ENCODE peak calls at places on chromosomes 2 and 18, in five cellular contexts. S, B, Y, K and F are unnamed samples.

GRCh38 chr2:25740810-25741381 is 67.5 kb upstream of the DTNB start:
- DNase-seq in S (no peak), B (no peak), Y (no peak), K (no peak), F (peak; percentile 40)

GRCh38 chr2:116719841-116720240 is 1094.7 kb upstream of the DDX18 start:
- DNase-seq in S (no peak), B (no peak), Y (no peak), K (no peak), F (peak; percentile 90)

GRCh38 chr18:76505611-76506010 is 10.6 kb upstream of the ZNF516 start:
- DNase-seq in S (no peak), B (no peak), Y (no peak), K (no peak), F (no peak)

GRCh38 chr2:124647245-124647644 is 622.2 kb downstream of the CNTNAP5 start:
- DNase-seq in S (no peak), B (no peak), Y (no peak), K (no peak), F (no peak)

GRCh38 chr2:26179446-26179907 is 6.6 kb downstream of the GAREM2 start:
- DNase-seq in S (no peak), B (no peak), Y (no peak), K (no peak), F (no peak)

GRCh38 chr2:28649481-28650260 is 102.0 kb upstream of the PPP1CB start:
- DNase-seq in S (no peak), B (no peak), Y (no peak), K (no peak), F (peak; percentile 78)

GRCh38 chr2:159077869-159078268 is 109.4 kb downstream of the TANC1 start:
- DNase-seq in S (no peak), B (no peak), Y (no peak), K (no peak), F (no peak)

GRCh38 chr2:29578084-29578598 is 343.2 kb downstream of the ALK start:
- DNase-seq in S (no peak), B (no peak), Y (no peak), K (no peak), F (no peak)

GRCh38 chr2:30705711-30706533 is 101.3 kb downstream of the CAPN13 start:
- DNase-seq in S (no peak), B (no peak), Y (no peak), K (no peak), F (no peak)

DNA sequence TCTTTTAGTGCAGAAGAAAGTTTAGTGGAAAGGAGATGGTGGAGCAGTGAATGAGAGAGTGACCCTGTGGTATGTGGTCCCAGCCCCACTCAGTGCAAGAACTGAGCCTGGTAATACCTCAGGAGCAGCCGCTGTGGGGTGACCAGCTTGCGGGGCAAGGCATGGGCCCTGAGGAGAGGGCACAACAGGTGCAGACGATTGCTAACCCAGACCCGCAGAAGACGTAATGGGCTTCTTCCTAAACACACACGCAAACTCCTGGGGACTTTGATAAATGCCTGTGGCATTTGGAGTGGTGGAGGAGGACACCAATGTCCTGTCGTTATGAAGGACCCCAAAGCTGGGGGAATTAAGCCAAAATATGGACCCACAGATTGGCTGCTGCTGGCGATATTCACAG is 78.7 kb downstream of the GFPT1 start:
- DNase-seq in S (no peak), B (no peak), Y (no peak), K (no peak), F (no peak)
- H3K4me3 ChIP-seq in S (no peak overlapping the region), B (no peak overlapping the region), Y (no peak overlapping the region), K (no peak overlapping the region), F (no peak overlapping the region)

GRCh38 chr18:48828713-48829442 is 121.9 kb downstream of the SMAD7 start:
- DNase-seq in S (no peak), B (no peak), Y (peak; percentile 19), K (no peak), F (no peak)
- TF ChIP-seq CTCF in S (no peak), B (no peak), Y (no peak), K (no peak), F (no peak)

DNA sequence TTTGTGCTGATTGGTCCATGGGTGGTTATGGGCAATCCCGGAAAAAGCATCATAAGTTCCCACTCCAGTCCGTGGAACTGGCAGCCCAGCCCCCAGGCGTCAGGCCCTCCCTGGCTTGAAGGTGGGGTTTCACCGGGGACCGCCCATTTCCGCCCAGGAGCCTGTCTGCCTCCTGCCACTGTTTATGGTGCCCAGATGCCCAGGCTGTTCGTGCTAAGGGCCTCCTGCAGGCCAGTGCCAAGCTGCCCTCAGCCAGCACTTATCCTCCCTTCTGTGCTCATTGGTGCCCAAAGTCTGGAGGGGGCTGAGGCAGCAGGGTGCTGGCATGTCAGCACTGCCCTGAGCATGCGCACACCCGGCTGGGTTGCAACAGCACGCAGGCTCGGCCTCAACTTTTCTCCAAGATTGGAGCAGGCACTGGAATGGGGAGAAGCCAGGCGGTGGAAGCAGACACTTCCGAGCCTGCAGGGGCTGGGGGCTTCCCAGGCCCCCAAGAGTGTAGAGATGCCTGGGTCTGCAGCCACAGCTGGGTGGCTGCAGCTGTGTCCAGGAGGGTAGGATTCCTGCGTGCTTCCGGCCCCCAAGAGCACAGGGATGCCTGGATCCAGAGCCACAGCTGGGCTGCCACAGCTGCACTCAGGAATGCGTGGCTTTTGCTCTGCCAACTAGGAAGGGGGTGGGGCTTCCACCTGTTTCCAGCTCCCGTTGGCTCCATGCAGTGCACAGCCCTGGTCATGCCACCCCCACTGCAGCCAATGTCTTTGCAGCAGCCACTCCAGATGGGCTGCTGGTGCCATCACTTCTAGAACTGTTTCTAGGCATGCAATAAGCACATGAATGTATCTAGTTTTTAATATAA is 74.0 kb downstream of the AGPS start:
- DNase-seq in S (no peak), B (no peak), Y (no peak), K (no peak), F (no peak)
- H3K4me3 ChIP-seq in S (no peak overlapping the region), B (no peak overlapping the region), Y (no peak overlapping the region), K (no peak overlapping the region), F (no peak overlapping the region)

GRCh38 chr2:217228732-217229131 is 368.9 kb upstream of the TNP1 start:
- DNase-seq in S (no peak), B (no peak), Y (no peak), K (no peak), F (no peak)

GRCh38 chr2:217231212-217231611 is 371.3 kb upstream of the TNP1 start:
- DNase-seq in S (no peak), B (no peak), Y (no peak), K (no peak), F (no peak)

GRCh38 chr2:217231724-217232123 is 371.9 kb upstream of the TNP1 start:
- DNase-seq in S (no peak), B (no peak), Y (peak; percentile 26), K (no peak), F (no peak)

GRCh38 chr2:217225596-217225995 is 365.7 kb upstream of the TNP1 start:
- DNase-seq in S (no peak), B (no peak), Y (no peak), K (no peak), F (no peak)

GRCh38 chr2:217227794-217228193 is 367.9 kb upstream of the TNP1 start:
- DNase-seq in S (no peak), B (no peak), Y (no peak), K (no peak), F (no peak)
- TF ChIP-seq CTCF in S (no peak), B (no peak), Y (no peak), K (no peak), F (no peak)

GRCh38 chr2:237701033-237701858 is 73.9 kb downstream of the LRRFIP1 start:
- DNase-seq in S (no peak), B (no peak), Y (no peak), K (no peak), F (no peak)

GRCh38 chr2:237700583-237701032 is 73.2 kb downstream of the LRRFIP1 start:
- DNase-seq in S (no peak), B (no peak), Y (no peak), K (peak; percentile 84), F (peak; percentile 49)

GRCh38 chr2:237701859-237702370 is 74.5 kb downstream of the LRRFIP1 start:
- DNase-seq in S (no peak), B (no peak), Y (no peak), K (no peak), F (no peak)

GRCh38 chr2:237704476-237705224 is 77.3 kb downstream of the LRRFIP1 start:
- DNase-seq in S (no peak), B (no peak), Y (no peak), K (no peak), F (peak; percentile 70)

DNA sequence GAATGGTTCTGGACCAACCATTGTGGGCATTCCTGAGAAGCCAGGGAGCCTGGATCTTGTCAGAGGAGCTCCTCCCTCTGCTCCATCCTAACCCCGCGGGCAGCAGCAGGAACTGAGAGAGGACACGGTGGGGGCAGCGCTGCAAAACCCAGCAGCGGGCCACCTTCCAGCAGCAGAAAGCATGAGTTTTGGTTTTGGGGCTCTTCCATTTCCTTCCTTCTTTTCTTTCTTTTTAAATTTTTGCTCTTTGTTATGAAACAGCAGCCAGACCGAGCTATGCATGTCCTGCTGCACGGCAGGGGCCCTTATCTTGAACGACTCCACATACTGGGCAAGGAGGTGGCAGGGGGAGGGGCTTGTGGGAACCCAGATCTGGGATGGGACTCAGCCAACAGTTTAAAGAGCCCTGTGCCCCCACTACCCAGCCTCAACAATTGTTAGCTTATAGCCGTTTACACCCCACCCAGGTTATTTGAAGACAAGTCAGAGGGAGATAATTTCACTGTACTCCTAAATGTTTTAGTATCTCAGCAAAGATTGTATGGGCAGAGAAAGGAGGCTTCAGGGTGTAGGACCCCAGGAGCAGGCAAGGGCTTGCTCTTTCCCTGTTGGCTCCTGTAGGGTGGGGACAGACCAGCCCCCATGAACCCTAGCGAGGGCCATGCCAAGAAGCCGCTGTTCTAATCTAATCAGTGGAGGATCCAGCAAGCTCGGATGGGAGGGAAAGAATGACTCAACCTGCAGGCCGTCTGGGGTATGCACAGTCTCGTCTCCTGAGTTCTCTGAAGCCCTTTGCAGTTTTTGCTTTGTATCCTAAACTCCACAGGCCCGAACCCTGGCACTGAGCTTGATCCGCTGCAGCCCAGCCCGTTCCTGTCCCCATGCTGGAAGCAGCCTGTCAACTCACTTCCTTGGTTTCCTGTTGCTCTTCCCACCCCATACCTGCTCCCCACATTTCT is 75.3 kb downstream of the LRRFIP1 start:
- DNase-seq in S (no peak), B (no peak), Y (peak; percentile 73), K (peak; percentile 85), F (peak; percentile 37)
- H3K4me3 ChIP-seq in S (peak overlapping the region; percentile 13), B (no peak overlapping the region), Y (no peak overlapping the region), K (no peak overlapping the region), F (no peak overlapping the region)

GRCh38 chr18:73147591-73147990 is 279.8 kb upstream of the NETO1 start:
- DNase-seq in S (no peak), B (no peak), Y (no peak), K (no peak), F (no peak)

GRCh38 chr18:73151086-73151485 is 283.3 kb upstream of the NETO1 start:
- DNase-seq in S (no peak), B (no peak), Y (no peak), K (no peak), F (no peak)

GRCh38 chr18:73153271-73153670 is 285.5 kb upstream of the NETO1 start:
- DNase-seq in S (no peak), B (no peak), Y (no peak), K (no peak), F (peak; percentile 79)

GRCh38 chr18:73156117-73156516 is 288.3 kb upstream of the NETO1 start:
- DNase-seq in S (no peak), B (no peak), Y (no peak), K (no peak), F (peak; percentile 6)

DNA sequence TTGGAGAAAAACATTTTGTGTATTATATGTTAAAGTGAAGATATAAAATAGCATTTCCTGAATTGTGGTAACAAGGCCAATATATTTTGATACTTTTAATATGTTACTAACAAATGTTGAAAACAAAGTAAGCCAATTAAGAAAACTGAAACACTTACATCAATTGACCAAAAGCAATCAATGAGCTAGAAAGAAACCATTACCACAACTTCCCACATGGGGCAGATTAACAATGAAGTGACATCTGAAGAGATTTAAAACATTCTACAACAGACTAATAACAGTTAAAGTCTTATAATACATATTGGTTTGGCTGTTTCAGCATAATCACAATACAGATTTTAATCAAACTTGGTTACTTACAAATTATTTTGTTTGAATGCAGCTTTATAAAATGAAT is 282.4 kb upstream of the NETO1 start:
- DNase-seq in S (no peak), B (no peak), Y (no peak), K (no peak), F (no peak)
- TF ChIP-seq CTCF in S (no peak), B (no peak), Y (no peak), K (no peak), F (no peak)